ENCODE peak calls at places on chromosome 6, in five cellular contexts. B is NCI-H510A treated with DMSO at 0.1 percent for 48 hours, S is activated T-cell treated with anti-CD3 and anti-CD28 coated beads for 1 hour, U is LNCaP clone FGC, M is NT2/D1. K is an unnamed sample.

GRCh38 chr6:111011360-111012142 is 29.7 kb downstream of the RPF2 start:
- DNase-seq in B (peak; percentile 0), S (no peak), U (peak; percentile 34), M (no peak), K (no peak)

GRCh38 chr6:140572129-140572528 is 1197.7 kb upstream of the CITED2 start:
- DNase-seq in B (no peak), S (no peak), U (no peak), M (no peak), K (peak; percentile 9)

GRCh38 chr6:5786321-5787053 is 220.2 kb downstream of the NRN1 start:
- DNase-seq in B (no peak), S (no peak), U (no peak), M (no peak), K (no peak)

GRCh38 chr6:161038229-161039003 is 46.8 kb downstream of the MAP3K4 start:
- DNase-seq in B (no peak), S (no peak), U (no peak), M (no peak), K (peak; percentile 97)

GRCh38 chr6:21082091-21082490 is 511.5 kb upstream of the SOX4 start:
- DNase-seq in B (no peak), S (no peak), U (no peak), M (no peak), K (no peak)

GRCh38 chr6:144718431-144718830 is 433.3 kb downstream of the UTRN start:
- DNase-seq in B (no peak), S (no peak), U (no peak), M (no peak), K (no peak)

GRCh38 chr6:114785235-114786127 is 442.7 kb upstream of the HS3ST5 start:
- DNase-seq in B (no peak), S (no peak), U (no peak), M (no peak), K (no peak)

GRCh38 chr6:20998748-20999448 is 464.6 kb downstream of the CDKAL1 start:
- DNase-seq in B (no peak), S (no peak), U (no peak), M (no peak), K (no peak)

GRCh38 chr6:43187821-43188220 is 5.8 kb downstream of the CUL9 start:
- DNase-seq in B (no peak), S (no peak), U (no peak), M (no peak), K (no peak)

GRCh38 chr6:4732691-4733315 is 43.4 kb upstream of the CDYL start:
- DNase-seq in B (peak; percentile 3), S (no peak), U (no peak), M (peak; percentile 35), K (peak; percentile 69)

GRCh38 chr6:105453968-105454367 is 51.1 kb upstream of the PREP start:
- DNase-seq in B (no peak), S (no peak), U (no peak), M (peak; percentile 25), K (no peak)

GRCh38 chr6:155706341-155706740 is 250.7 kb upstream of the NOX3 start:
- DNase-seq in B (no peak), S (no peak), U (no peak), M (no peak), K (no peak)

GRCh38 chr6:102553214-102553613 is 1159.7 kb downstream of the GRIK2 start:
- DNase-seq in B (no peak), S (no peak), U (no peak), M (no peak), K (no peak)

GRCh38 chr6:116431964-116432595 is 29.1 kb upstream of the CALHM6 start:
- DNase-seq in B (no peak), S (no peak), U (no peak), M (peak; percentile 18), K (no peak)

GRCh38 chr6:12348530-12349511 is 58.7 kb downstream of the EDN1 start:
- DNase-seq in B (no peak), S (no peak), U (no peak), M (no peak), K (no peak)

GRCh38 chr6:56667336-56667735 is 24.6 kb upstream of the DST start:
- DNase-seq in B (no peak), S (no peak), U (no peak), M (no peak), K (no peak)

GRCh38 chr6:168330403-168330802 is 10.8 kb upstream of the DACT2 start:
- DNase-seq in B (no peak), S (no peak), U (no peak), M (no peak), K (no peak)

GRCh38 chr6:89140347-89141159 is 5.3 kb upstream of the PM20D2 start:
- DNase-seq in B (no peak), S (no peak), U (no peak), M (no peak), K (no peak)

GRCh38 chr6:38319259-38320255 is 320.2 kb downstream of the BTBD9 start:
- DNase-seq in B (no peak), S (no peak), U (no peak), M (no peak), K (no peak)

GRCh38 chr6:3568396-3569082 is 111.7 kb upstream of the SLC22A23 start:
- DNase-seq in B (no peak), S (no peak), U (no peak), M (no peak), K (no peak)

GRCh38 chr6:117469791-117470190 is 12.7 kb upstream of the DCBLD1 start:
- DNase-seq in B (no peak), S (no peak), U (no peak), M (no peak), K (no peak)

GRCh38 chr6:121711472-121711871 is 276.0 kb downstream of the GJA1 start:
- DNase-seq in B (no peak), S (no peak), U (no peak), M (no peak), K (no peak)

GRCh38 chr6:83341765-83342164 is 89.1 kb downstream of the ME1 start:
- DNase-seq in B (no peak), S (no peak), U (no peak), M (no peak), K (no peak)

GRCh38 chr6:30556006-30556713 is at the start of gene GNL1:
- DNase-seq in B (peak; percentile 94), S (peak; percentile 99), U (peak; percentile 85), M (peak; percentile 80), K (peak; percentile 59)

GRCh38 chr6:78868124-78868523 is 773 bp downstream of the IRAK1BP1 start:
- DNase-seq in B (peak; percentile 31), S (no peak), U (no peak), M (no peak), K (no peak)

GRCh38 chr6:13615802-13616140 is 636 bp downstream of the NOL7 start:
- DNase-seq in B (peak; percentile 45), S (peak; percentile 32), U (no peak), M (no peak), K (no peak)

GRCh38 chr6:135798751-135799515 is 52.6 kb upstream of the PDE7B start:
- DNase-seq in B (no peak), S (no peak), U (no peak), M (peak; percentile 5), K (no peak)

GRCh38 chr6:11094411-11094851 is 797 bp downstream of the SMIM13 start:
- DNase-seq in B (no peak), S (peak; percentile 26), U (no peak), M (no peak), K (no peak)

GRCh38 chr6:87196275-87196842 is 41.0 kb downstream of the ZNF292 start:
- DNase-seq in B (no peak), S (no peak), U (no peak), M (no peak), K (no peak)

GRCh38 chr6:2432258-2432657 is 186.9 kb upstream of the GMDS start:
- DNase-seq in B (no peak), S (no peak), U (no peak), M (no peak), K (peak; percentile 96)

GRCh38 chr6:56339524-56339923 is 92.1 kb upstream of the COL21A1 start:
- DNase-seq in B (no peak), S (no peak), U (no peak), M (no peak), K (no peak)

GRCh38 chr6:35370124-35370741 is 27.9 kb downstream of the PPARD start:
- DNase-seq in B (no peak), S (no peak), U (no peak), M (no peak), K (peak; percentile 83)

GRCh38 chr6:105646391-105646867 is 243.5 kb upstream of the PREP start:
- DNase-seq in B (peak; percentile 9), S (no peak), U (no peak), M (no peak), K (no peak)

GRCh38 chr6:93575495-93575894 is 156.1 kb upstream of the EPHA7 start:
- DNase-seq in B (peak; percentile 4), S (no peak), U (no peak), M (no peak), K (no peak)